ENCODE peak calls at places on chromosomes 1 and 21, in seven cellular contexts. A, L, Y, M, I, V and G are unnamed samples.
A peak's percentile ranks its signal among the peaks of the same experiment; 100 is the strongest.

GRCh38 chr1:69994261-69994660 is 211.1 kb downstream of the LRRC40 start:
- DNase-seq in A (no peak), L (no peak), Y (no peak), M (no peak), I (peak; percentile 21), V (no peak), G (peak; percentile 24)

GRCh38 chr1:180974236-180974635 is 48.4 kb downstream of the STX6 start:
- DNase-seq in A (no peak), L (no peak), Y (no peak), M (no peak), I (no peak), V (peak; percentile 35), G (no peak)

GRCh38 chr1:27357281-27358037 is 9.3 kb downstream of the MAP3K6 start:
- DNase-seq in A (peak; percentile 77), L (peak; percentile 74), Y (peak; percentile 77), M (peak; percentile 88), I (peak; percentile 48), V (peak; percentile 54), G (peak; percentile 61)

GRCh38 chr1:180157108-180157507 is 2.4 kb downstream of the QSOX1 start:
- DNase-seq in A (no peak), L (peak; percentile 41), Y (peak; percentile 33), M (no peak), I (peak; percentile 56), V (peak; percentile 64), G (peak; percentile 38)

GRCh38 chr21:43645414-43645891 is 13.8 kb downstream of the HSF2BP start:
- DNase-seq in A (no peak), L (peak; percentile 70), Y (peak; percentile 86), M (no peak), I (peak; percentile 80), V (peak; percentile 86), G (peak; percentile 92)

GRCh38 chr21:46161180-46161799 is 5.9 kb upstream of the FTCD start:
- DNase-seq in A (no peak), L (peak; percentile 16), Y (no peak), M (no peak), I (no peak), V (no peak), G (no peak)

GRCh38 chr1:157968503-157968902 is 24.9 kb upstream of the KIRREL1 start:
- DNase-seq in A (no peak), L (peak; percentile 73), Y (no peak), M (no peak), I (peak; percentile 89), V (peak; percentile 87), G (peak; percentile 86)

GRCh38 chr1:225817611-225818061 is 7.7 kb downstream of the EPHX1 start:
- DNase-seq in A (no peak), L (peak; percentile 89), Y (no peak), M (peak; percentile 86), I (peak; percentile 95), V (peak; percentile 89), G (peak; percentile 93)

GRCh38 chr1:21900766-21901472 is 36.2 kb downstream of the HSPG2 start:
- DNase-seq in A (no peak), L (no peak), Y (no peak), M (no peak), I (no peak), V (no peak), G (no peak)

GRCh38 chr21:44028287-44028659 is 16.2 kb downstream of the TRAPPC10 start:
- DNase-seq in A (no peak), L (no peak), Y (no peak), M (no peak), I (no peak), V (no peak), G (no peak)

GRCh38 chr1:91700332-91700731 is 185.6 kb downstream of the TGFBR3 start:
- DNase-seq in A (no peak), L (no peak), Y (no peak), M (no peak), I (peak; percentile 41), V (peak; percentile 9), G (peak; percentile 53)